ENCODE peak calls at places on chromosomes 1 and 21, in nine cellular contexts. A is breast epithelium; Y is left ventricle myocardium inferior; K is CD8-positive, alpha-beta T cell; W is adrenal gland; B is esophagus muscularis mucosa; C is heart left ventricle; Z is CD8-positive, alpha-beta memory T cell; Q is GM12878. T is an unnamed sample.

GRCh38 chr1:24309762-24310485 is 9.2 kb upstream of the GRHL3 start:
- DNase-seq in K (no peak), C (no peak), A (no peak), Z (no peak), Q (no peak), W (no peak), B (no peak), Y (no peak), T (no peak)

GRCh38 chr1:111990026-111990877 is 784 bp upstream of the KCND3 start:
- DNase-seq in A (no peak), K (no peak), Y (peak; percentile 49), Q (no peak), W (peak; percentile 42), Z (no peak), C (peak; percentile 39), B (no peak), T (peak; percentile 66)

GRCh38 chr1:28815533-28815932 is 3.6 kb downstream of the OPRD1 start:
- DNase-seq in A (no peak), Q (no peak), B (no peak), K (no peak), Z (no peak), W (no peak), Y (no peak), C (no peak), T (no peak)

GRCh38 chr1:155078496-155079209 is at the start of gene EFNA3:
- DNase-seq in Q (no peak), W (peak; percentile 75), Z (peak; percentile 73), Y (peak; percentile 77), C (peak; percentile 73), K (no peak), A (peak; percentile 66), B (no peak), T (peak; percentile 77)

GRCh38 chr1:224744521-224744920 is 128.4 kb downstream of the CNIH3 start:
- DNase-seq in Q (no peak), W (no peak), Y (no peak), C (no peak), Z (no peak), A (no peak), K (no peak), B (no peak), T (no peak)

GRCh38 chr1:227357229-227358078 is 39.2 kb upstream of the CDC42BPA start:
- DNase-seq in Z (no peak), W (peak; percentile 76), A (no peak), Q (no peak), B (no peak), C (peak; percentile 84), Y (peak; percentile 71), K (no peak), T (peak; percentile 80)

GRCh38 chr1:16464917-16465625 is 24.5 kb downstream of the NECAP2 start:
- DNase-seq in B (no peak), K (no peak), Z (no peak), W (no peak), A (no peak), C (no peak), Q (no peak), Y (no peak), T (peak; percentile 43)

GRCh38 chr1:227561303-227561702 is 2.1 kb upstream of the ZNF678 start:
- DNase-seq in K (no peak), W (no peak), B (no peak), Y (no peak), A (no peak), C (no peak), Z (peak; percentile 36), Q (no peak), T (peak; percentile 44)

GRCh38 chr1:59198565-59198964 is 98.3 kb upstream of the FGGY start:
- DNase-seq in A (no peak), K (no peak), W (no peak), Q (no peak), Z (no peak), B (no peak), Y (no peak), C (no peak), T (no peak)

GRCh38 chr1:172185206-172185605 is 235.3 kb upstream of the C1orf105 start:
- DNase-seq in A (no peak), K (no peak), Y (no peak), Z (no peak), C (no peak), Q (peak; percentile 80), B (no peak), W (no peak), T (no peak)

GRCh38 chr1:201917362-201918033 is 28.8 kb downstream of the SHISA4 start:
- DNase-seq in Q (no peak), B (no peak), W (no peak), C (no peak), A (no peak), K (no peak), Z (no peak), Y (no peak), T (no peak)

DNA sequence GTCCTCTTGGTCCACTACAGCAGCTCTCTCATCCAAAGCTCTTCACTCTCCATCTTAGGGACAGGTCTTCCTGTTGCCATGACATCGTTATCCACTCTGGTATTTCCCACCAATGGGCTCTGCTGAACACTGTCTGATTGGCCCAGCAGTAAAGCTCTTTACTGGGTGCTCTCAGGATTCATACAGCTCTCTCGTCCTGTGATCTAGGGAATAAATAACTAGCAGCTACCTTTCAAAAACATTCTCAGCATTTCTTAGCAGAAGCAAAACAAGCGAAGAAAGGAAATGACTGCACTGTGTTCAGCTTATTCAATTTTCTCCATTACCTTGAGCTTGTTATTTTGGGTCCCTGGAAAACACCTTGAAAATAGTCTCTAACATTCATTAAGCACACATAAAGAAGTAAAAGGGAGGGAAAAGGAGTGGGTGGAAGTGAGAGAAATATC is 163.5 kb upstream of the SGIP1 start:
- DNase-seq in Q (no peak), C (no peak), B (no peak), Y (no peak), W (no peak), Z (no peak), A (no peak), K (no peak), T (no peak)
- H3K27ac ChIP-seq in Q (peak overlapping the region; percentile 48), C (peak overlapping the region; percentile 15), B (peak overlapping the region; percentile 24), Y (peak overlapping the region; percentile 66), W (no peak overlapping the region), Z (no peak overlapping the region), A (peak overlapping the region; percentile 5), K (no peak overlapping the region), T (no peak overlapping the region)

GRCh38 chr21:32351428-32351827 is 41.4 kb downstream of the URB1 start:
- DNase-seq in Q (no peak), Y (no peak), B (no peak), Z (no peak), W (no peak), A (no peak), K (no peak), C (no peak), T (no peak)

GRCh38 chr21:32349333-32349944 is 43.4 kb downstream of the URB1 start:
- DNase-seq in B (no peak), K (no peak), Q (no peak), Y (no peak), W (no peak), C (no peak), A (no peak), Z (no peak), T (no peak)

GRCh38 chr21:32350981-32351380 is 41.8 kb downstream of the URB1 start:
- DNase-seq in K (no peak), B (no peak), C (no peak), Q (no peak), W (no peak), Z (no peak), A (no peak), Y (no peak), T (no peak)

GRCh38 chr21:32348604-32349332 is 44.0 kb downstream of the URB1 start:
- DNase-seq in C (no peak), K (no peak), Q (no peak), Y (no peak), A (peak; percentile 44), W (no peak), B (no peak), Z (no peak), T (no peak)

GRCh38 chr21:32350211-32350980 is 42.4 kb downstream of the URB1 start:
- DNase-seq in Z (no peak), C (no peak), Q (no peak), A (no peak), W (no peak), K (no peak), B (no peak), Y (no peak), T (no peak)
- H3K4me1 ChIP-seq in Z (no peaks in the 10 kb centered on the region), C (no peaks in the 10 kb centered on the region), Q (peaks cover 7% of the 10 kb centered on the region), A (no peaks in the 10 kb centered on the region), W (no peaks in the 10 kb centered on the region), K (no peaks in the 10 kb centered on the region), B (no peaks in the 10 kb centered on the region), Y (peaks cover 5% of the 10 kb centered on the region), T (no peaks in the 10 kb centered on the region)

GRCh38 chr1:39566441-39567137 is 10.0 kb downstream of the PABPC4 start:
- DNase-seq in W (no peak), K (no peak), Z (no peak), Y (no peak), A (no peak), Q (no peak), B (no peak), C (no peak), T (no peak)
- H3K36me3 ChIP-seq in W (peaks cover 4% of the 10 kb centered on the region), K (peaks cover 89% of the 10 kb centered on the region), Z (peaks cover 79% of the 10 kb centered on the region), Y (peaks cover 100% of the 10 kb centered on the region), A (peaks cover 19% of the 10 kb centered on the region), Q (peaks cover 82% of the 10 kb centered on the region), B (peaks cover 100% of the 10 kb centered on the region), C (peaks cover 100% of the 10 kb centered on the region), T (peaks cover 20% of the 10 kb centered on the region)

GRCh38 chr1:116806671-116807070 is 52.4 kb downstream of the CD2 start:
- DNase-seq in W (no peak), C (no peak), K (no peak), Q (no peak), A (no peak), Y (no peak), Z (no peak), B (peak; percentile 82), T (no peak)

GRCh38 chr1:116807394-116807793 is 53.2 kb downstream of the CD2 start:
- DNase-seq in Z (no peak), B (peak; percentile 42), W (no peak), K (no peak), C (no peak), A (no peak), Q (no peak), Y (no peak), T (no peak)

GRCh38 chr1:116805398-116805797 is 51.2 kb downstream of the CD2 start:
- DNase-seq in Q (no peak), K (no peak), A (no peak), W (no peak), C (no peak), Z (no peak), Y (no peak), B (no peak), T (no peak)

GRCh38 chr1:116804736-116805135 is 50.5 kb downstream of the CD2 start:
- DNase-seq in Z (no peak), C (no peak), K (no peak), Q (no peak), W (no peak), A (no peak), B (peak; percentile 50), Y (no peak), T (no peak)

DNA sequence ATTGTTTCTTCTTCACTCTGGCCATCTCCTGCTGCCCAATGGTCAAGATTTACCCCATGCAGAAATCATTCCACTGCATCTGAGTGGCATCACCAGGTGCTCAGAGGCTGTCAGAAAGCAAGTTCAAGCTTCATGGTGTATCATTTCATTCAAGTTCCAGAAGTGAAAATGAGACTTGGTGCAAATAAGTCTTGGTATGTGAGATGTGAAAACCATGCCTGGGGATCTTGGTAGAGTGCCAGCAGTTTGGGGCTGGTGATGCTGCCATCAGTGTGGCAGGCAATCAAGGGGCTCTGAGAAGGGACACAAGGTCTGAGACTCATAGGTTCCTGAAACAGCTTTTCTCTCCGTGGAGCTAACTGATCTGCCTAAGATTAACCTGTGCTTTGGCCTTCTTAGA is 52.0 kb downstream of the CD2 start:
- DNase-seq in B (peak; percentile 70), A (no peak), Y (no peak), C (no peak), W (no peak), K (no peak), Z (peak; percentile 85), Q (peak; percentile 76), T (no peak)
- H3K27ac ChIP-seq in B (no peak overlapping the region), A (no peak overlapping the region), Y (no peak overlapping the region), C (no peak overlapping the region), W (no peak overlapping the region), K (no peak overlapping the region), Z (peak overlapping the region; percentile 48), Q (no peak overlapping the region), T (no peak overlapping the region)